ENCODE peak calls at places on chromosomes 3 and 15, in five cellular contexts. Y, M, V, N and R are unnamed samples.

GRCh38 chr15:59221479-59221878 is 14.8 kb downstream of the LDHAL6B start:
- DNase-seq in Y (no peak), M (no peak), V (no peak), N (no peak), R (no peak)

GRCh38 chr3:194374930-194375329 is 5.4 kb upstream of the LRRC15 start:
- DNase-seq in Y (no peak), M (no peak), V (no peak), N (no peak), R (no peak)

GRCh38 chr3:16741103-16741758 is 136.0 kb upstream of the DAZL start:
- DNase-seq in Y (peak; percentile 31), M (peak; percentile 91), V (peak; percentile 84), N (peak; percentile 100), R (no peak)

GRCh38 chr3:48478631-48479555 is 25.1 kb downstream of the SHISA5 start:
- DNase-seq in Y (no peak), M (no peak), V (no peak), N (no peak), R (no peak)

GRCh38 chr15:39583586-39584265 is 2.8 kb downstream of the THBS1 start:
- DNase-seq in Y (no peak), M (no peak), V (peak; percentile 39), N (peak; percentile 60), R (no peak)

GRCh38 chr3:41460736-41461135 is 261.4 kb downstream of the CTNNB1 start:
- DNase-seq in Y (no peak), M (no peak), V (no peak), N (no peak), R (no peak)

GRCh38 chr3:197520311-197521276 is 35.2 kb downstream of the BDH1 start:
- DNase-seq in Y (no peak), M (peak; percentile 58), V (peak; percentile 39), N (peak; percentile 59), R (peak; percentile 76)

GRCh38 chr3:13045904-13046568 is 27.2 kb downstream of the IQSEC1 start:
- DNase-seq in Y (no peak), M (no peak), V (no peak), N (no peak), R (no peak)

GRCh38 chr3:46926871-46927717 is 49.5 kb downstream of the CCDC12 start:
- DNase-seq in Y (no peak), M (no peak), V (no peak), N (no peak), R (no peak)
- H3K4me3 ChIP-seq in Y (no peak overlapping the region), M (no peak overlapping the region), V (no peak overlapping the region), N (no peak overlapping the region), R (no peak overlapping the region)

DNA sequence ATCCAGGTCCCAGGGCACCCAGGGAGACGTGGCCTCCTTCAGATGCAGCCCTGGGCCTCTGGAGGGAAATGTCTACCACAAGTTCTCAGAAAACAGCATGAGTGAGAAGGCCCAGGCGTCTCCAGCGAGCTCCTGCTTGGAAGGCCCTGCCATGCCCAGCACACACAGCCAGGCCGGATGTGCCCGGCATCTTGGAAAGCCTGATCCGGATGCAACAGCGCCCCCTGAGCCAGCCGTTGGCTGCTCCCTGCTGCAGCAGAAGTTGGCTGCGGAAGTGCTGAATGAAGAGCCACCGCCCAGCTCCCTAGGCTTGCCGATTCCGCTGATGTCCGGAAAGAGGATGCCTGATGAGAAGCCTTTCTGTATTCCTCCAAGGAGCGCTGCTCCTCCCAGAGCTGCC is 856 bp downstream of the NPAP1 start:
- DNase-seq in Y (no peak), M (no peak), V (no peak), N (no peak), R (no peak)
- TF ChIP-seq CTCF in Y (no peak), M (no peak), V (no peak), N (no peak), R (no peak)

DNA sequence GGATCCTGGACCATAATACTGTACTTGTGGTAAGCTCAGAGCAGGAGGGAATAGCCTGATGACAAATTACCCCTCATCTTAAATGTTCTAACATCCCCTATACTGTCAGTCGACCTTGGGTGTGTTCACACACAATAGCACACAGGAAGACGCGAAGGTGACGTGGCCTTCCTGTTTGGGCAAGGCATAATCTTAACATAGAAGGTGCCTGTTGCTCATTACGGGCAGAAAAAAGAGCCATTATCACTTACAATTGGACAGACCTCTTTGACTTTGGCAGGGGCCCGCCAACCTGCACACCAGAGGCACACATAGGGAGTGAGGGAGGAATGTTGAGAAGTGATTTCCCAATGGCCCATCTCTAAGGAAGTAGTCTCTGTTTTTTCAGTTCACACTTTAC is 144.2 kb downstream of the ANO10 start:
- DNase-seq in Y (peak; percentile 30), M (no peak), V (no peak), N (no peak), R (no peak)
- H3K4me3 ChIP-seq in Y (no peak overlapping the region), M (no peak overlapping the region), V (no peak overlapping the region), N (no peak overlapping the region), R (no peak overlapping the region)

GRCh38 chr3:135246027-135246426 is 451.0 kb downstream of the EPHB1 start:
- DNase-seq in Y (no peak), M (no peak), V (no peak), N (no peak), R (no peak)
- TF ChIP-seq CTCF in Y (peak; percentile 9), M (no peak), V (no peak), N (no peak), R (peak; percentile 38)

DNA sequence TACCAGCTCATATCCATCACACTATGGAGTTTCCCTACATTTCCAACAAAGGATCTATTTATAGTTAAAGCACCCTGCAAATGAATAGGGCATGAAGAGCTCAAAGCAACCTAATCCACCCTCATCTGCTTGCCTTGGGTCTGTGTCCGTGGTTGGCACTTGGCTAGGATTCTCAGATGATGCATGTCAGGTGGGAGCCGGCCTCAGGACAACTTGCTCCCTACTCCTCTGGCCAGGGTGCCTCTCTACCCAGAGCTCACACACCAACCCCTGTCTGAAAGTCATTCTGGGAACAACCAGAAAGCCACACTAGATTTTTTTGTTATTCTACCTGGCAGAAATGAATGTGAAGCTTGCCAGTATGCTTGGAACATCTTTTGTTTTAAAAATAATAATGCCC is 13.2 kb downstream of the ARHGEF3 start:
- DNase-seq in Y (peak; percentile 33), M (no peak), V (no peak), N (no peak), R (no peak)
- H3K4me3 ChIP-seq in Y (no peak overlapping the region), M (no peak overlapping the region), V (no peak overlapping the region), N (no peak overlapping the region), R (no peak overlapping the region)

GRCh38 chr3:100043271-100043670 is 71.0 kb downstream of the FILIP1L start:
- DNase-seq in Y (no peak), M (no peak), V (no peak), N (no peak), R (no peak)
- TF ChIP-seq CTCF in Y (no peak), M (no peak), V (no peak), N (no peak), R (no peak)

GRCh38 chr15:97817266-97817890 is 143.1 kb upstream of the ARRDC4 start:
- DNase-seq in Y (no peak), M (no peak), V (no peak), N (no peak), R (no peak)
- H3K4me3 ChIP-seq in Y (no peak overlapping the region), M (no peak overlapping the region), V (no peak overlapping the region), N (no peak overlapping the region), R (no peak overlapping the region)